ENCODE peak calls at places on chromosomes 13 and 19, in four cellular contexts. V is Panc1, Q is A549, K is cerebellar nuclear complex. N is an unnamed sample.

GRCh38 chr13:79659161-79659560 is 178.2 kb downstream of the NDFIP2 start:
- DNase-seq in V (no peak), Q (no peak), K (no peak), N (no peak)

GRCh38 chr19:16397791-16398529 is 73.3 kb downstream of the KLF2 start:
- DNase-seq in V (no peak), Q (no peak), K (no peak), N (no peak)

GRCh38 chr13:46126074-46126473 is 21.2 kb upstream of the CPB2 start:
- DNase-seq in V (no peak), Q (no peak), K (no peak), N (no peak)

GRCh38 chr13:98004107-98004506 is 50.6 kb downstream of the IPO5 start:
- DNase-seq in V (no peak), Q (no peak), K (no peak), N (no peak)

GRCh38 chr19:38930776-38931761 is at the start of gene MRPS12:
- DNase-seq in V (peak), Q (peak), K (peak), N (peak)

GRCh38 chr13:25581351-25581750 is 209.6 kb downstream of the ATP8A2 start:
- DNase-seq in V (no peak), Q (no peak), K (peak), N (no peak)

GRCh38 chr19:45182758-45183157 is 4.2 kb downstream of the BLOC1S3 start:
- DNase-seq in V (no peak), Q (no peak), K (no peak), N (no peak)

GRCh38 chr13:33018886-33019285 is 2.7 kb downstream of the KL start:
- DNase-seq in V (no peak), Q (no peak), K (no peak), N (no peak)

GRCh38 chr13:70206671-70207070 is 98.4 kb upstream of the KLHL1 start:
- DNase-seq in V (no peak), Q (no peak), K (no peak), N (no peak)

GRCh38 chr19:16836115-16836905 is 7.1 kb downstream of the SIN3B start:
- DNase-seq in V (no peak), Q (no peak), K (no peak), N (no peak)

GRCh38 chr13:70812481-70812880 is 704.2 kb upstream of the KLHL1 start:
- DNase-seq in V (no peak), Q (no peak), K (no peak), N (no peak)

GRCh38 chr19:58042709-58043340 is 9.0 kb downstream of the ZSCAN1 start:
- DNase-seq in V (no peak), Q (no peak), K (no peak), N (no peak)

GRCh38 chr13:44157614-44158013 is 216.0 kb upstream of the SERP2 start:
- DNase-seq in V (no peak), Q (no peak), K (no peak), N (no peak)

GRCh38 chr13:30346159-30346788 is 38.9 kb upstream of the KATNAL1 start:
- DNase-seq in V (no peak), Q (no peak), K (no peak), N (no peak)

GRCh38 chr19:12194827-12195500 is 32.1 kb downstream of the ZNF136 start:
- DNase-seq in V (no peak), Q (no peak), K (peak), N (peak)

GRCh38 chr13:99288069-99288468 is 19.1 kb downstream of the GPR183 start:
- DNase-seq in V (no peak), Q (no peak), K (no peak), N (no peak)

GRCh38 chr19:58044886-58045285 is 11.1 kb downstream of the ZSCAN1 start:
- DNase-seq in V (no peak), Q (no peak), K (no peak), N (no peak)

GRCh38 chr19:39325778-39326680 is 5.4 kb upstream of the LRFN1 start:
- DNase-seq in V (no peak), Q (peak), K (no peak), N (no peak)

GRCh38 chr13:40982772-40983171 is 36.3 kb downstream of the ELF1 start:
- DNase-seq in V (no peak), Q (no peak), K (no peak), N (no peak)

GRCh38 chr13:44136693-44137268 is 236.8 kb upstream of the SERP2 start:
- DNase-seq in V (no peak), Q (no peak), K (no peak), N (no peak)

GRCh38 chr13:62524061-62524460 is 1108.4 kb upstream of the PCDH20 start:
- DNase-seq in V (no peak), Q (no peak), K (no peak), N (no peak)

GRCh38 chr19:32924200-32924599 is 47.6 kb downstream of the CEP89 start:
- DNase-seq in V (no peak), Q (no peak), K (no peak), N (no peak)

GRCh38 chr19:17947815-17948473 is 15.1 kb downstream of the CCDC124 start:
- DNase-seq in V (no peak), Q (peak), K (peak), N (peak)

GRCh38 chr19:12639901-12640613 is 26.5 kb downstream of the MAN2B1 start:
- DNase-seq in V (peak), Q (no peak), K (peak), N (peak)

GRCh38 chr19:46859637-46860124 is 1.1 kb upstream of the ARHGAP35 start:
- DNase-seq in V (no peak), Q (peak), K (no peak), N (no peak)

GRCh38 chr19:5995606-5996005 is 17.7 kb upstream of the RANBP3 start:
- DNase-seq in V (no peak), Q (no peak), K (no peak), N (no peak)

GRCh38 chr19:11381535-11382369 is 2.4 kb downstream of the EPOR start:
- DNase-seq in V (no peak), Q (peak), K (no peak), N (peak)

GRCh38 chr19:43751466-43752220 is 3.1 kb downstream of the SMG9 start:
- DNase-seq in V (no peak), Q (no peak), K (no peak), N (no peak)

GRCh38 chr19:55386515-55386947 is 799 bp downstream of the RPL28 start:
- DNase-seq in V (no peak), Q (no peak), K (no peak), N (no peak)

GRCh38 chr13:20843177-20843576 is 59.4 kb downstream of the XPO4 start:
- DNase-seq in V (no peak), Q (no peak), K (no peak), N (no peak)

GRCh38 chr13:37412271-37412683 is 186.3 kb downstream of the POSTN start:
- DNase-seq in V (no peak), Q (no peak), K (no peak), N (no peak)

GRCh38 chr19:55454787-55455243 is 6.6 kb downstream of the ISOC2 start:
- DNase-seq in V (no peak), Q (peak), K (no peak), N (peak)

GRCh38 chr13:24459234-24459633 is 53.3 kb downstream of the PARP4 start:
- DNase-seq in V (no peak), Q (no peak), K (no peak), N (no peak)

GRCh38 chr13:100984349-100984748 is 309.8 kb upstream of the TMTC4 start:
- DNase-seq in V (no peak), Q (no peak), K (no peak), N (no peak)

GRCh38 chr19:45130236-45130635 is 30.5 kb downstream of the NKPD1 start:
- DNase-seq in V (no peak), Q (no peak), K (no peak), N (no peak)

GRCh38 chr19:45217193-45217956 is 27.8 kb downstream of the EXOC3L2 start:
- DNase-seq in V (no peak), Q (no peak), K (no peak), N (no peak)

N was measured in amygdala.